ENCODE peak calls at places on chromosomes 7 and 10, in six cellular contexts. V is astrocyte of the cerebellum, L is upper lobe of right lung, S is endothelial cell, U is body of pancreas, G is Calu3. F is an unnamed sample.

GRCh38 chr7:103947026-103947655 is 42.3 kb downstream of the RELN start:
- DNase-seq in V (no peak), L (no peak), S (no peak), U (no peak), G (no peak), F (no peak)

GRCh38 chr7:1292972-1293830 is 60.5 kb downstream of the UNCX start:
- DNase-seq in V (no peak), L (no peak), S (no peak), U (no peak), G (no peak), F (no peak)

GRCh38 chr7:121166885-121167284 is 161.9 kb upstream of the WNT16 start:
- DNase-seq in V (no peak), L (no peak), S (no peak), U (no peak), G (no peak), F (no peak)

GRCh38 chr10:71222541-71223364 is 10.4 kb downstream of the UNC5B start:
- DNase-seq in V (no peak), L (peak; percentile 47), S (no peak), U (no peak), G (no peak), F (peak; percentile 70)

GRCh38 chr7:139620676-139621344 is 97.3 kb downstream of the CLEC2L start:
- DNase-seq in V (no peak), L (peak; percentile 72), S (peak; percentile 68), U (peak; percentile 51), G (peak; percentile 86), F (no peak)

GRCh38 chr7:66307591-66308215 is 102.6 kb downstream of the TPST1 start:
- DNase-seq in V (peak; percentile 3), L (no peak), S (no peak), U (peak; percentile 45), G (no peak), F (peak; percentile 29)

GRCh38 chr10:6844251-6844650 is 264.2 kb upstream of the PRKCQ start:
- DNase-seq in V (no peak), L (no peak), S (no peak), U (no peak), G (no peak), F (no peak)

GRCh38 chr10:45419673-45420020 is 45.6 kb downstream of the ALOX5 start:
- DNase-seq in V (no peak), L (no peak), S (no peak), U (no peak), G (no peak), F (no peak)

GRCh38 chr10:43194266-43194665 is 56.0 kb downstream of the CSGALNACT2 start:
- DNase-seq in V (no peak), L (peak; percentile 46), S (no peak), U (no peak), G (no peak), F (no peak)

GRCh38 chr7:29875741-29876140 is 69.4 kb downstream of the WIPF3 start:
- DNase-seq in V (no peak), L (no peak), S (no peak), U (no peak), G (no peak), F (no peak)

GRCh38 chr7:29877196-29877595 is 70.9 kb downstream of the WIPF3 start:
- DNase-seq in V (no peak), L (no peak), S (no peak), U (no peak), G (peak; percentile 55), F (peak; percentile 5)

GRCh38 chr7:29881724-29882123 is 75.4 kb downstream of the WIPF3 start:
- DNase-seq in V (no peak), L (no peak), S (peak; percentile 43), U (no peak), G (no peak), F (no peak)

GRCh38 chr7:29879609-29880008 is 73.3 kb downstream of the WIPF3 start:
- DNase-seq in V (peak; percentile 36), L (no peak), S (no peak), U (no peak), G (no peak), F (peak; percentile 48)

DNA sequence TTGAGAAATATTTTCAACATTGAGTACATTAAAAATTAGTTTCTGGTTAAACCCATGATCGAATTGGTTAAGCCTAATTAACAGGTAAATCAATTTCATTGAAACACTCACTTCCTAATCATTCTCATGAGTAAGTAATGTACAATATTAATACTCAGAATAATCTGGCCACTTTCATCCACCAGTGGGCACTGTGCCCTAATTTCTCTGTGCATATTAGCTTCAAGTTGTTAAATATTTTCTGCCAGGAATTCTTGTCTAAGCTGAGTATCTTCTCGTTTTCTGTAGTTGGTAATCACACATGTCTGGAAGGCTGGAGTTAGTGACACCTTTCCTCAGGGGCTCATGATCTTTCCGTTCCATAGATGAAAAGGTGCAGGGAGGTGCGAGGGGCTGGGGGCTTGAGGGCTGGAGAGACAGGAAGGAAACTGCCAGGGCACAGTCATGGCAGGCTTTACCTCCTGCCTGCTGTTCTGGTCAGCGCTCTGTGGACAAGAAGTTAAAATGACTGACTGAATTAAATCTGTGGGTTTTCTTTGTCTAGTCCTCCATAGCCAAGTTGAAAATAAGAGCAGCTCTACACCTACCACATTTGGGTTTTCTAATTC is 71.9 kb downstream of the WIPF3 start:
- DNase-seq in V (peak; percentile 41), L (no peak), S (no peak), U (peak; percentile 33), G (peak; percentile 61), F (peak; percentile 45)
- TF ChIP-seq CTCF in V (peak; percentile 60), L (peak; percentile 57), S (peak; percentile 67), U (peak; percentile 43), G (peak; percentile 62), F (peak; percentile 55)

DNA sequence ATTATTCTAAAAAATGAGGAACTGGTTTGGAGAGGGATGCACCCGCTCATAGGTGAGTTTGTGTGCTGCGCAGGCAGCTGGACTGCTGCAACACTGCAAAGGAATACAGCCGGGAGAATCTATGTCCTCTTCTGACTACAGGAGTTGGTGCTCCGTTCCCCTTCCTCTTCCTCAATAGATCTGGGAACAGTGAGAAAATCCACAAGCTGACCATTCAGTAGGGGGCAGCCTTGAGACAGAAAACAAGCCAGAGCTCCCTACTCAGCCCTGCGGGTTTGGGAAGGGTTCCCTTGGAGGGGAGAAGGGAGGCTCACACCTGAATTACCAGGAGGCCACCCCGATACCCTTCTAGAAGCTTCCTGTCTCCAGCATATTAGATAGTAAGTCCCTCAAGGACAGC is 87.3 kb upstream of the FOXI2 start:
- DNase-seq in V (no peak), L (no peak), S (peak; percentile 34), U (no peak), G (peak; percentile 9), F (no peak)
- TF ChIP-seq CTCF in V (no peak), L (peak; percentile 29), S (no peak), U (no peak), G (no peak), F (no peak)

GRCh38 chr7:95730493-95731280 is 41.7 kb upstream of the DYNC1I1 start:
- DNase-seq in V (no peak), L (no peak), S (no peak), U (peak; percentile 23), G (no peak), F (no peak)

GRCh38 chr7:95723583-95724180 is 48.7 kb upstream of the DYNC1I1 start:
- DNase-seq in V (peak; percentile 28), L (no peak), S (peak; percentile 56), U (peak; percentile 39), G (peak; percentile 56), F (peak; percentile 62)

DNA sequence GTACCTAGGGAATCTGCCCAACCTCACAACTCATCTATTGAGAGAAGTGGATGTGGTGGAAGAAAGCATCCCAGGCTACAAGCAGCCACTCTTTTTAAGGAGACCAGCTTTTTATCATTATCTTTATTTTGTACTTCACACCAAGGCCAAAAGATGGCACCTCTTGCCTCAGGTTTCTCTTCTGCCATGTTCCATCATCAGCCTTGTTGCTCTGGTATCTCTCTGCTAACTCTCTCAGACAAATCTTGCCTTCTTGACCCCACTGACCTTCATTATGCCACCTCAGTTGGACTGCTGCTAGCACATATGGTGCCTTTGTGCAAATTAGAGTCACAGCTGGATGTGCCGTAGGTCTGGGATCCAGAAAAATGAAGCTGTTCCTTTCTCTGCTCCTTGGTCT is 47.2 kb upstream of the DYNC1I1 start:
- DNase-seq in V (no peak), L (no peak), S (no peak), U (no peak), G (no peak), F (no peak)
- TF ChIP-seq CTCF in V (no peak), L (no peak), S (no peak), U (no peak), G (no peak), F (peak; percentile 23)

GRCh38 chr10:49173848-49174247 is 14.3 kb downstream of the TMEM273 start:
- DNase-seq in V (no peak), L (no peak), S (no peak), U (no peak), G (no peak), F (no peak)
- TF ChIP-seq CTCF in V (no peak), L (no peak), S (no peak), U (no peak), G (no peak), F (no peak)

DNA sequence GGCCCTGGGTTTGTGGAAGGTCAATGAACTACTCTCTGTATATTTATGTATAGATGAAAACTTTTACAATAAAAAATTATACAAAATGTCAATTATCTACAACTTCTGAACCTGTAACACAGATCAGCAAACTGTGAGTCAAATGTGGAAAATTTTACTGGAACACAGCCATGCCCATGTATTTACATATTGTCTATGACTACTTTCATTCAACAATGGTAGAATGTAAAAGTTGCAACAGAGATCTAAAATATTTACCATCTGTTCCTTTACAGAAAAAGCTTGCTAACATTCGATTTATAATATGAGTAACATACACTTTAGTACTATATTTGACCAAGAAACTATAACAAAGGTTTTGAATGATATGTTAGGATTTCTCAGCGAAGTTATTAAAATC is 481.6 kb downstream of the PARD3 start:
- DNase-seq in V (peak; percentile 31), L (no peak), S (no peak), U (no peak), G (peak; percentile 4), F (peak; percentile 11)
- TF ChIP-seq CTCF in V (no peak), L (no peak), S (no peak), U (no peak), G (no peak), F (no peak)

DNA sequence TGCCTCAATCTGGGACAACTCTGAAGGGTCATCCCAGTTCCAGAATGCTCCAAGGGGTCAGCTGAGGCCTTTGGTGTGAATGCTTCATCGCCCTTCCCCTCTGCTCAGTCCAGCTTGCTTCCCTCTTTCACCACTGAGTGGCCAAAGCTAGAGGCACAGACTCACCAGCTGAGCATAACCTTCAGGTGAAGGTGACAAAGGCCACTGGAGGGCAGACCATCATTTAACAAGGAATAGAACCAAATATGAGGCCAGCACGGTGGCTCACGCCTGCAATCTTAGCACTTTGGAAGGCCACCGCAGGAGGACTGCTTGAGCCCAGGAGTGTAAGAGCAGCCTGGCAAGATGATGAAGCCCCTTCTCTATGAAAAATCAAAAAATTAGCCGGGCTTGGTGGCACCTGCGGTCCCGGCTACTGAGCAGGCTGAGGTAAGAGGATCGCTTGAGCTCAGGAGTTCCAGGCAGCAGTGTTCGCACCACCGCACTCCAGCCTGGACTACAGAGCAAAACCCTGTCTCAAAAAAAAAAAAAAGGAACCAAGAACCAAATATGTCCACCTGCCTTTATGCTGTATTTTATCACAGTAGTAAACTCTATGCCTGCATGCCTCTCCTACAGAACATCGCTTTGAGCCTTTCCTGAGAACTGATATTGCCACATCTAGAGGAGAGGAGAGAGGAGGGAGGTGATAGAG is 13.4 kb downstream of the PRKAG2 start:
- DNase-seq in V (no peak), L (peak; percentile 44), S (no peak), U (no peak), G (no peak), F (no peak)
- TF ChIP-seq CTCF in V (no peak), L (no peak), S (no peak), U (peak; percentile 37), G (no peak), F (no peak)

GRCh38 chr10:129637841-129638240 is 170.8 kb downstream of the MGMT start:
- DNase-seq in V (no peak), L (no peak), S (no peak), U (no peak), G (no peak), F (no peak)
- TF ChIP-seq CTCF in V (no peak), L (no peak), S (no peak), U (no peak), G (no peak), F (no peak)

GRCh38 chr7:129433823-129434171 is 435 bp upstream of the STRIP2 start:
- DNase-seq in V (no peak), L (no peak), S (peak; percentile 57), U (no peak), G (peak; percentile 48), F (no peak)
- TF ChIP-seq CTCF in V (peak; percentile 29), L (no peak), S (no peak), U (peak; percentile 23), G (no peak), F (peak; percentile 22)

F was measured in AG10803.